ENCODE peak calls at places on chromosomes 2 and 18, in four cellular contexts. R is WERI-Rb-1; M is CD4-positive, alpha-beta T cell; U is Panc1. N is an unnamed sample.

GRCh38 chr2:175431054-175431780 is 249.7 kb upstream of the ATP5MC3 start:
- DNase-seq in R (no peak), M (no peak), U (no peak), N (no peak)

GRCh38 chr2:41965886-41966285 is 81.9 kb upstream of the PKDCC start:
- DNase-seq in R (no peak), M (no peak), U (no peak), N (no peak)

GRCh38 chr18:22517356-22517755 is 99.6 kb upstream of the CTAGE1 start:
- DNase-seq in R (no peak), M (no peak), U (no peak), N (no peak)

GRCh38 chr2:55137024-55137958 is 87.0 kb upstream of the RTN4 start:
- DNase-seq in R (no peak), M (no peak), U (no peak), N (no peak)

GRCh38 chr2:60358471-60358870 is 195.0 kb downstream of the BCL11A start:
- DNase-seq in R (no peak), M (no peak), U (no peak), N (no peak)

GRCh38 chr2:174840436-174840835 is 76.2 kb upstream of the CHRNA1 start:
- DNase-seq in R (no peak), M (no peak), U (no peak), N (no peak)

GRCh38 chr2:204695506-204695905 is 150.2 kb downstream of the PARD3B start:
- DNase-seq in R (no peak), M (no peak), U (no peak), N (no peak)

GRCh38 chr2:187364696-187365095 is 83.4 kb downstream of the CALCRL start:
- DNase-seq in R (no peak), M (no peak), U (no peak), N (no peak)

GRCh38 chr18:27008575-27008974 is 143.1 kb upstream of the AQP4 start:
- DNase-seq in R (no peak), M (no peak), U (no peak), N (no peak)

GRCh38 chr2:75324141-75324540 is 124.8 kb upstream of the TACR1 start:
- DNase-seq in R (no peak), M (no peak), U (no peak), N (no peak)

GRCh38 chr2:81263989-81264388 is 959.4 kb upstream of the LRRTM1 start:
- DNase-seq in R (no peak), M (no peak), U (no peak), N (no peak)

GRCh38 chr2:129709030-129709955 is 270.2 kb upstream of the RAB6C start:
- DNase-seq in R (no peak), M (no peak), U (no peak), N (no peak)

GRCh38 chr2:230908595-230909191 is 16.3 kb downstream of the GPR55 start:
- DNase-seq in R (no peak), M (no peak), U (no peak), N (no peak)

GRCh38 chr2:179239194-179239593 is 25.4 kb downstream of the SESTD1 start:
- DNase-seq in R (no peak), M (no peak), U (no peak), N (no peak)

GRCh38 chr2:236969767-236970655 is 115.7 kb upstream of the COPS8 start:
- DNase-seq in R (no peak), M (no peak), U (no peak), N (no peak)

GRCh38 chr2:207066784-207067460 is 98.8 kb downstream of the KLF7 start:
- DNase-seq in R (no peak), M (no peak), U (no peak), N (no peak)

GRCh38 chr18:75071484-75071785 is 137.5 kb downstream of the PTGR3 start:
- DNase-seq in R (no peak), M (no peak), U (no peak), N (no peak)
- H3K27ac ChIP-seq in R (no peak), M (peak), U (peak), N (no peak)

GRCh38 chr18:14029512-14029911 is 102.7 kb downstream of the ZNF519 start:
- DNase-seq in R (no peak), M (no peak), U (no peak), N (no peak)

GRCh38 chr18:14025306-14025940 is 106.8 kb downstream of the ZNF519 start:
- DNase-seq in R (no peak), M (no peak), U (no peak), N (no peak)

DNA sequence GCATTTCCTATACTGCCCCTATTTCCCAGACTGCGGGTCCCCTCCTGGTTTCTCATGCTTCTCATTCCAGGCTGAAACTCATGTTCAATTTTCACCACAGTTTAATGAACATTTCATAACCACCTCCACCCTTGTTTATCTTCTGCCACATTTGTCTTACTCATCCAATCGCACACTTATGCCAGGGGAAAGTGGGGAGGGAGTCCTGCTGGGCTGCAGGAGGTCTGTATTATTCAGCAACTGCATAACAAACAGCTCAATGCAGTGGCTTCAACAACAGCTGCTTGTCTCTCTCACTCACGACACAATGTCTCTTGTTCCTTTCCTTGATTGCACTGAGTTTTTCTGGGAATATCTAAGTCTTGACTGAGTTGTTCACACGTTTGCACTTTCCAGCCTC is 106.0 kb downstream of the ZNF519 start:
- DNase-seq in R (no peak), M (no peak), U (no peak), N (no peak)
- H3K27ac ChIP-seq in R (no peak), M (no peak), U (no peak), N (no peak)

GRCh38 chr2:150154308-150154797 is 333.1 kb downstream of the RND3 start:
- DNase-seq in R (no peak), M (no peak), U (no peak), N (no peak)

GRCh38 chr2:150159300-150159699 is 328.2 kb downstream of the RND3 start:
- DNase-seq in R (no peak), M (no peak), U (no peak), N (no peak)

GRCh38 chr2:150156940-150157339 is 330.5 kb downstream of the RND3 start:
- DNase-seq in R (no peak), M (no peak), U (no peak), N (no peak)

GRCh38 chr2:150153646-150154307 is 333.7 kb downstream of the RND3 start:
- DNase-seq in R (no peak), M (no peak), U (no peak), N (no peak)

GRCh38 chr2:150156415-150156814 is 331.1 kb downstream of the RND3 start:
- DNase-seq in R (no peak), M (no peak), U (no peak), N (no peak)
- H3K27ac ChIP-seq in R (no peak), M (no peak), U (no peak), N (no peak)

DNA sequence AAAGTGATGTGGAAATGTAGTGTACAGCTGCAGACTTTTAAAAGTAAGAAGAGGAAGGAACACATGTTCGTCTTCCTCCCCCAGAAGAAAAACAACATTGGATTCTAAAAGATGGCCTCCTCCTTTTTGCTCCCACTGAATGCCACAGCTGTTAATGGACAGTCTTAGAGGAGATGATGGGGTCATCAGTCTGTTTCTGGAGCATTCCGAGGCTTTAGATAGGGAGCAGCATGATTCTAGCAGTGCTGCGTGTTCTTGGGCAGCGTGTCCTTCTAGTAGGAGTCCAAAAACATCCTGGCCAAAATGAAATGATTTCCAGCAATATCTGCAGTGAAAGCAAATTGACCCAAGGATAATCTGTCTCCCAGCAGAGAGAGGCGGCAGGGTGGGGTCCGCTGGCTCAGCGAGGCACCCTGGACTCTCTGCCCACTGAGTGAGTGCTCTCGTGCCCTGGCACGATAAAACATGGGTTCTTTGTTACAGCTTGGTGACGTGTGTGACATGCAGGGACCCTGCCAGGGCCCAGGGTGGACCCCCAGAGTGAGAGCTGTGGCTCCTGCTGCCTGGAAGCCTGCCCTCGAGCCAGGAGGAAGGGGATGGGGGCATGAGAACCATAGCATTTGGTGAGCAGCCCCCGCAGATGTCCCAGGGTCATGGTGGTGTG is 196.0 kb downstream of the FAM210A start:
- DNase-seq in R (no peak), M (no peak), U (no peak), N (no peak)
- H3K27ac ChIP-seq in R (no peak), M (no peak), U (no peak), N (no peak)

DNA sequence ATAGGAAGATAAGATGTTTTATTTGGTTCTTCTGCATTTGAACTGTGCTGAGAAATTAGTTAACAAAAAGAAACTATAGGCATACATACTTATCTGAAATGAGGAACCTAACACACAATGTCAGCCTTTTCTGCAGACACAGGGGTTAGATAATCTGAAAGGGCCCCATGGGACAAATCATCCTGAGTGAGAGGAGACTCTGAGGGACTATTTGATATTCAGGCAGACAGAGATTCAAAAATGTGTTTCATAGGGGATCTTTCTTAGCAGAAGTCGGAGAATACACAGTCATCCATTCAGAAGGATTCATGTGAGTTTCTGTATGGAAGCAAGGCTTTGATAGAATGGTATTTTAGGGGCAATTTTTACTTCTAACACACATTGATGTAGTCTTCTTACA is 79.1 kb downstream of the NCKAP5 start:
- DNase-seq in R (no peak), M (no peak), U (no peak), N (no peak)
- H3K27ac ChIP-seq in R (no peak), M (no peak), U (no peak), N (no peak)

DNA sequence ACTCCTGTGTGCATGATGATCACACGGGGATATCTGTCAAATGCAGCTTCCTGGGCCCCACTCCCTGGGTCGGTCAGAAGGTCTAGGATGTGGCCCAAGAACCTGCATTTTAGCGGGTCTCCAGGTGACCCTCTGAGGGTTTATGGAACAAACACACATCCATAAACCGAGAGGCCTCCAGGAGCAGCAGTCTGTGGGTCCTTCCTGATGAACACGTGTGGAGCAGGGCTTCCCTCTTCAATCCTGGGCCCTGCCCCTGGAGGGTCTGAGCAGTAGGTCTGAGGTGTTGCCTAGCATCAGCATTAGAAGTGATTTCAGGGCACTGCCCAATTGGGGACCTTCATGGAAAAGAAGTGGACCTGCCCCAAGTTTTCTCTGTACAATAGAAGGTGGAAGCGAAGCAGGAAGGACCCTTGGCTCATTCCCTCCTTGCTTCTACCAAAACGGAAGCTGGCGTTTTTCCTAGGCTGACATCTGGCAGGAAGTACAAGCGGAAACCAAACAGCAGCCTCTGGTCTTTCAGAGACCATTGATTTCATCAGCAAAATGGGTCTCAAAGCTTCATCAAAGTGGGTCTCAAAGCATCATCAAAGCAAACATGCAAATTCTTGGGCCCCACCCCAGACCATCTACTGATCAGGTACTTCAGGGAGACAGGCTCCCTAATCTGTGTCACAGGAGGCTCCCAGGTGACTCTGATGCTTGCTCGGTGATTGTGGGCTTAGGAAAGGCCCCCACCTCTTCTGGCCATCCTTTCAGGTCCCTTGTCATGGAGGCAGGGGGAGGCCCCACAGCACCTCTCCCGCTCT is 30.7 kb downstream of the INO80C start:
- DNase-seq in R (no peak), M (no peak), U (no peak), N (no peak)
- H3K27ac ChIP-seq in R (no peak), M (no peak), U (peak), N (no peak)

DNA sequence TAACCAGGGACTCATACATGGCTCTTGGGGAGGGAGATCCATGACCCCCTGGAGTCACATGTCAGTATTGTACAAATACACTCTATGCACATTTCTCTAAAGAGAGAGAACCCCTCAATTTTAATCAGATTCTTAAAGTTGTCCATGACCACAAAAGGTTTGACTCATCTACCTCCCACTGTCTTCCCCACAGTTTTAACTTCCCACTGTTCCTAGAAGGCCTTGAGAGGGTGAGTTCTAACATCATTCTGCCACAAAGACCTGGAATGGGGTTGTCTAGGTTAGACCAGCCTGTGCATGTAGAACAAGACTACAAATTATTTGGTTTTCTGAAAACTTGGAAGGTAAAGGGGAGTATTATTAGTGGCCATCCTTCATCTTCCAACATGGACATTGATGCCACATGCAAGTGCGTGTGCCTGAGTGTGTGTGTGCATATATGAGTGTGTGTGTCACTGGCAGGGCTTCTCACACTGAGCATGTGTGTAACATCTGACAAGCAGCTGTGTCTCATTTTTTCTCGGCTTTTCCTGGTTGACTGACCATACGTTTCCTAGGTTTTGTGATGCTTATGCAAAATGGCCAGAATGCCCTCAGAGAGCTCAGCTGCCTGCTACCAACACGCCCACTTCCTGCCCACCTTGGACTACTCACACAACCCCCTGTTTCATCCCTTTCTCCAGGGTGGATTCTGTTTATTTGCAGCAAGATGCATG is 94.6 kb upstream of the LGALSL start:
- DNase-seq in R (no peak), M (no peak), U (no peak), N (no peak)
- H3K27ac ChIP-seq in R (no peak), M (no peak), U (no peak), N (no peak)

GRCh38 chr2:46029332-46029811 is 267.8 kb upstream of the EPAS1 start:
- DNase-seq in R (no peak), M (no peak), U (no peak), N (no peak)
- H3K27ac ChIP-seq in R (no peak), M (no peak), U (no peak), N (no peak)

N was measured in caudate nucleus.